ENCODE peak calls at places on chromosomes 2 and 18, in seven cellular contexts. D is ascending aorta, R is upper lobe of left lung, U is BJ, C is heart left ventricle, M is A549, K is glutamatergic neuron. X is an unnamed sample.

GRCh38 chr2:108243566-108243965 is 3.8 kb downstream of the SULT1C3 start:
- DNase-seq in D (no peak), R (no peak), U (no peak), C (no peak), M (no peak), K (no peak), X (no peak)

GRCh38 chr2:119234021-119235019 is 10.7 kb downstream of the STEAP3 start:
- DNase-seq in D (no peak), R (no peak), U (no peak), C (no peak), M (no peak), K (no peak), X (no peak)

GRCh38 chr2:197310940-197311485 is 433 bp upstream of the ANKRD44 start:
- DNase-seq in D (no peak), R (no peak), U (no peak), C (no peak), M (no peak), K (no peak), X (no peak)

GRCh38 chr2:11713815-11714214 is 32.6 kb upstream of the LPIN1 start:
- DNase-seq in D (no peak), R (no peak), U (no peak), C (no peak), M (no peak), K (no peak), X (no peak)

GRCh38 chr2:69577467-69578200 is 65.9 kb downstream of the AAK1 start:
- DNase-seq in D (no peak), R (no peak), U (no peak), C (no peak), M (no peak), K (no peak), X (no peak)

GRCh38 chr2:133194068-133194655 is 374.1 kb downstream of the NCKAP5 start:
- DNase-seq in D (no peak), R (no peak), U (no peak), C (no peak), M (no peak), K (no peak), X (no peak)

GRCh38 chr18:10304853-10305252 is 149.6 kb upstream of the APCDD1 start:
- DNase-seq in D (no peak), R (no peak), U (peak), C (peak), M (no peak), K (no peak), X (no peak)

GRCh38 chr2:182907081-182907830 is 40.8 kb upstream of the FRZB start:
- DNase-seq in D (no peak), R (no peak), U (no peak), C (peak), M (no peak), K (no peak), X (no peak)

GRCh38 chr2:199366406-199366805 is 91.3 kb downstream of the SATB2 start:
- DNase-seq in D (no peak), R (no peak), U (no peak), C (no peak), M (no peak), K (no peak), X (no peak)

GRCh38 chr2:66507673-66508127 is 72.8 kb downstream of the MEIS1 start:
- DNase-seq in D (no peak), R (no peak), U (no peak), C (no peak), M (no peak), K (peak), X (no peak)

GRCh38 chr2:223889133-223889769 is 51.9 kb upstream of the AP1S3 start:
- DNase-seq in D (no peak), R (no peak), U (no peak), C (no peak), M (no peak), K (no peak), X (no peak)

GRCh38 chr18:70181015-70181414 is 24.5 kb downstream of the RTTN start:
- DNase-seq in D (no peak), R (no peak), U (peak), C (no peak), M (peak), K (no peak), X (peak)

GRCh38 chr2:33241581-33241980 is 234.9 kb upstream of the RASGRP3 start:
- DNase-seq in D (no peak), R (no peak), U (no peak), C (no peak), M (no peak), K (no peak), X (no peak)

GRCh38 chr18:76922107-76922506 is 99.8 kb downstream of the ZNF236 start:
- DNase-seq in D (no peak), R (no peak), U (no peak), C (peak), M (peak), K (peak), X (peak)

GRCh38 chr2:109466674-109467575 is 146.8 kb downstream of the SEPTIN10 start:
- DNase-seq in D (no peak), R (no peak), U (no peak), C (no peak), M (no peak), K (no peak), X (no peak)

GRCh38 chr18:80023173-80023572 is 11.1 kb upstream of the RBFA start:
- DNase-seq in D (no peak), R (no peak), U (no peak), C (no peak), M (no peak), K (no peak), X (no peak)
- TF ChIP-seq CTCF in D (no peak), R (no peak), U (peak), C (no peak), M (peak), K (peak), X (no peak)

DNA sequence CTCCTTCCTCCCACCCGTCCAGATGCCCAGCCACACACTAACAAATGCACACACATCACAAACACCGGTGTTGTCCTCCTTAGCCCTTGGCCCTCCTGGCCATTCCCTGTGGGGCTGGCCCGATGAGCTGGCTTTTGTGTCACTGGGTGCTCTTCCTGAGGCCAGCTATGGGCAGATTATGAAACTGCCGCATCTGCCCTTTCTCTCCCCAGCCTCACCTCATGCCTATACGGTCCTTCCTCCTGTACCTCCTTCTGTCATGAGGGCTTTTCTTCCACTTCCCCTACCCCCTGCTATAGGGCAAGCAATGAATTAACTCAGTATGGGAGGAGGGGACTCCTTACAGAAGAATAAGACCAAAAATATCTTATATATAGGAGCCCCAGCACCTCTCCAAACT is 10.3 kb upstream of the INO80C start:
- DNase-seq in D (no peak), R (no peak), U (no peak), C (no peak), M (no peak), K (no peak), X (no peak)
- TF ChIP-seq CTCF in D (no peak), R (no peak), U (no peak), C (no peak), M (no peak), K (no peak), X (no peak)

GRCh38 chr18:3380384-3380961 is 69.5 kb upstream of the TGIF1 start:
- DNase-seq in D (no peak), R (no peak), U (no peak), C (no peak), M (peak), K (no peak), X (no peak)
- TF ChIP-seq CTCF in D (no peak), R (no peak), U (peak), C (no peak), M (peak), K (no peak), X (no peak)

DNA sequence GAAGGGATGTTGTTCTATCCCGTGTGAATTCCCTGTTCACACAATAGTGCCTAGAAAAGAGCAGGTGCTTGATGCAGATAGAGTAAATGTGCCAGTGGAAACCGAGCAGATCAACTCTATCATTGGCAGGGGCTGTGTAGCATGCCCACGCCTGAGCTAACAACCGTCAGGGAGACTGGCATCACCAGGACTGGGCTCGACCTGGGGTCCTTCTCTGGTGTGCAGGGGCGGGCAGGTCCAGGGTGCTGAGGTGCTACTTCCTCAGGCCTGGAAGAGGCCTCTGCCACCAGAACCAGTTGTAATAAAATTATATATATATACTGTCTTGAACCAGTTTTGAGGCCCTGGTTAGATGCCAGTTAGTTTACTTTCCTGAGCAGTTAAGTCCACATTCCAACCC is 11.8 kb upstream of the MAL start:
- DNase-seq in D (no peak), R (no peak), U (no peak), C (no peak), M (no peak), K (no peak), X (no peak)
- TF ChIP-seq CTCF in D (no peak), R (no peak), U (no peak), C (no peak), M (no peak), K (no peak), X (no peak)

DNA sequence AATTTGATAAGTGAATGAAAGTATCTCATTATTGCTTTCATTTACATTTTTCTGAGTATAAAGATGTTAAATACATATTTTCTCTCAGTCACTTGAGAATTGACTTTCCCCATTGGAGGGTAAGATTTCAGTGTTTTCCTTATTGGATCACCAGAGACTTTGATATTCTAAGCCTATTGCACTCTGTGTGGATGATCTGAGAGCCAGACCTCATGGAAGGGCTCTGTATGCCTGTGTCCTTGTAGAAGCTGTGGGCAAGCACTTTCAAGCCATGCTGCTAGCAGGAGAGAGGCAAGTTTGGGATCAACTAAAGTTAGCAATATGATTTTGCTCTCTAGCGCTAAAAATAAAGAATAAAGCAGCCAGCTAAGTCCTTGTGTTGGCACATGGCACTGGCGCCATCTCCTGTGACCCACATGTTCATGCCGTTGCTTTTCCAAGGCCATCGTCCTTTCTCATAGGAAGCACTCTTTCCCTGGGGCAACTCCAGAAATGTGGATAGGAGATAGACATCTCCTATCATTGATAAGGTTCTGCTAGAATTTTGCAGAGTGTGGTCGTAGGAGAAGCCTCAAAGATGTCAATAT is 72.6 kb downstream of the AOX1 start:
- DNase-seq in D (no peak), R (no peak), U (no peak), C (no peak), M (no peak), K (no peak), X (no peak)
- TF ChIP-seq CTCF in D (no peak), R (no peak), U (no peak), C (no peak), M (peak), K (no peak), X (no peak)

X was measured in AG04450.